ENCODE peak calls at places on chromosomes 7 and 10, in six cellular contexts. One of them, this sample, is unnamed.

GRCh38 chr10:46264737-46265368 is 21.9 kb upstream of the ANTXRL start:
- DNase-seq in hepatocyte: no peak
- DNase-seq in brain microvascular endothelial cell: no peak
- DNase-seq in fibroblast of the aortic adventitia: no peak
- DNase-seq in fibroblast of mammary gland: no peak
- DNase-seq in BE2C: no peak
- DNase-seq in this sample: no peak

GRCh38 chr10:89426230-89426868 is 12.0 kb downstream of the IFIT5 start:
- DNase-seq in brain microvascular endothelial cell: peak; percentile 51
- DNase-seq in fibroblast of the aortic adventitia: peak; percentile 84
- DNase-seq in BE2C: no peak
- DNase-seq in hepatocyte: peak; percentile 72
- DNase-seq in fibroblast of mammary gland: peak; percentile 79
- DNase-seq in this sample: peak; percentile 68

GRCh38 chr7:79430391-79430790 is 23.1 kb downstream of the MAGI2 start:
- DNase-seq in brain microvascular endothelial cell: no peak
- DNase-seq in hepatocyte: no peak
- DNase-seq in fibroblast of mammary gland: no peak
- DNase-seq in BE2C: no peak
- DNase-seq in fibroblast of the aortic adventitia: no peak
- DNase-seq in this sample: no peak

GRCh38 chr7:45417268-45417667 is 156.9 kb upstream of the ADCY1 start:
- DNase-seq in fibroblast of mammary gland: no peak
- DNase-seq in brain microvascular endothelial cell: no peak
- DNase-seq in hepatocyte: no peak
- DNase-seq in BE2C: no peak
- DNase-seq in fibroblast of the aortic adventitia: no peak
- DNase-seq in this sample: no peak

GRCh38 chr10:15745748-15746147 is 26.0 kb upstream of the ITGA8 start:
- DNase-seq in BE2C: no peak
- DNase-seq in hepatocyte: peak; percentile 19
- DNase-seq in fibroblast of mammary gland: peak; percentile 90
- DNase-seq in brain microvascular endothelial cell: peak; percentile 20
- DNase-seq in fibroblast of the aortic adventitia: peak; percentile 95
- DNase-seq in this sample: peak; percentile 94

GRCh38 chr7:98808751-98809460 is 60.9 kb downstream of the TMEM130 start:
- DNase-seq in fibroblast of mammary gland: no peak
- DNase-seq in brain microvascular endothelial cell: no peak
- DNase-seq in hepatocyte: no peak
- DNase-seq in fibroblast of the aortic adventitia: no peak
- DNase-seq in BE2C: no peak
- DNase-seq in this sample: no peak

GRCh38 chr7:113383638-113384037 is 265.3 kb upstream of the SMIM30 start:
- DNase-seq in brain microvascular endothelial cell: no peak
- DNase-seq in fibroblast of mammary gland: no peak
- DNase-seq in fibroblast of the aortic adventitia: no peak
- DNase-seq in BE2C: no peak
- DNase-seq in hepatocyte: no peak
- DNase-seq in this sample: no peak

GRCh38 chr7:178444-178843 is 13.9 kb upstream of the FAM20C start:
- DNase-seq in BE2C: no peak
- DNase-seq in hepatocyte: no peak
- DNase-seq in fibroblast of the aortic adventitia: no peak
- DNase-seq in brain microvascular endothelial cell: no peak
- DNase-seq in fibroblast of mammary gland: no peak
- DNase-seq in this sample: no peak

GRCh38 chr7:16178069-16178468 is 243.3 kb downstream of the CRPPA start:
- DNase-seq in brain microvascular endothelial cell: no peak
- DNase-seq in fibroblast of mammary gland: peak; percentile 8
- DNase-seq in fibroblast of the aortic adventitia: no peak
- DNase-seq in hepatocyte: no peak
- DNase-seq in BE2C: no peak
- DNase-seq in this sample: no peak

GRCh38 chr7:38187794-38188472 is 9.9 kb downstream of the STARD3NL start:
- DNase-seq in brain microvascular endothelial cell: no peak
- DNase-seq in fibroblast of the aortic adventitia: no peak
- DNase-seq in hepatocyte: no peak
- DNase-seq in BE2C: no peak
- DNase-seq in fibroblast of mammary gland: no peak
- DNase-seq in this sample: no peak

GRCh38 chr7:142939226-142939910 is at the start of gene LLCFC1:
- DNase-seq in brain microvascular endothelial cell: no peak
- DNase-seq in fibroblast of the aortic adventitia: no peak
- DNase-seq in BE2C: no peak
- DNase-seq in fibroblast of mammary gland: no peak
- DNase-seq in hepatocyte: peak; percentile 27
- DNase-seq in this sample: no peak

GRCh38 chr7:135492151-135492550 is 17.8 kb downstream of the CNOT4 start:
- DNase-seq in fibroblast of mammary gland: no peak
- DNase-seq in brain microvascular endothelial cell: no peak
- DNase-seq in fibroblast of the aortic adventitia: no peak
- DNase-seq in BE2C: no peak
- DNase-seq in hepatocyte: no peak
- DNase-seq in this sample: no peak

GRCh38 chr10:5094265-5095205 is at the start of gene AKR1C3:
- DNase-seq in fibroblast of mammary gland: peak; percentile 85
- DNase-seq in brain microvascular endothelial cell: peak; percentile 29
- DNase-seq in fibroblast of the aortic adventitia: peak; percentile 91
- DNase-seq in hepatocyte: peak; percentile 54
- DNase-seq in BE2C: no peak
- DNase-seq in this sample: peak; percentile 82

GRCh38 chr7:82057476-82057875 is 287.6 kb upstream of the HGF start:
- DNase-seq in BE2C: no peak
- DNase-seq in fibroblast of the aortic adventitia: peak; percentile 49
- DNase-seq in hepatocyte: no peak
- DNase-seq in brain microvascular endothelial cell: no peak
- DNase-seq in fibroblast of mammary gland: no peak
- DNase-seq in this sample: no peak

GRCh38 chr10:14953452-14954000 is 370 bp downstream of the DCLRE1C start:
- DNase-seq in brain microvascular endothelial cell: peak; percentile 56
- DNase-seq in BE2C: no peak
- DNase-seq in fibroblast of the aortic adventitia: peak; percentile 68
- DNase-seq in hepatocyte: peak; percentile 63
- DNase-seq in fibroblast of mammary gland: peak; percentile 76
- DNase-seq in this sample: peak; percentile 68

GRCh38 chr7:47181609-47182264 is 400.2 kb downstream of the TNS3 start:
- DNase-seq in hepatocyte: no peak
- DNase-seq in BE2C: no peak
- DNase-seq in brain microvascular endothelial cell: no peak
- DNase-seq in fibroblast of the aortic adventitia: peak; percentile 12
- DNase-seq in fibroblast of mammary gland: no peak
- DNase-seq in this sample: no peak

GRCh38 chr10:102043456-102043855 is 12.5 kb downstream of the ARMH3 start:
- DNase-seq in BE2C: no peak
- DNase-seq in hepatocyte: no peak
- DNase-seq in brain microvascular endothelial cell: no peak
- DNase-seq in fibroblast of mammary gland: peak; percentile 25
- DNase-seq in fibroblast of the aortic adventitia: no peak
- DNase-seq in this sample: no peak

GRCh38 chr7:140330128-140330527 is 68.2 kb downstream of the SLC37A3 start:
- DNase-seq in fibroblast of mammary gland: no peak
- DNase-seq in fibroblast of the aortic adventitia: no peak
- DNase-seq in brain microvascular endothelial cell: no peak
- DNase-seq in BE2C: no peak
- DNase-seq in hepatocyte: no peak
- DNase-seq in this sample: no peak

GRCh38 chr10:94963901-94964300 is 25.4 kb downstream of the CYP2C9 start:
- DNase-seq in fibroblast of mammary gland: peak; percentile 22
- DNase-seq in hepatocyte: peak; percentile 76
- DNase-seq in fibroblast of the aortic adventitia: peak; percentile 8
- DNase-seq in brain microvascular endothelial cell: peak; percentile 26
- DNase-seq in BE2C: no peak
- DNase-seq in this sample: peak; percentile 20

GRCh38 chr10:33290286-33291052 is 44.0 kb downstream of the NRP1 start:
- DNase-seq in BE2C: no peak
- DNase-seq in fibroblast of the aortic adventitia: no peak
- DNase-seq in hepatocyte: no peak
- DNase-seq in fibroblast of mammary gland: no peak
- DNase-seq in brain microvascular endothelial cell: no peak
- DNase-seq in this sample: no peak

GRCh38 chr10:129483427-129484010 is 16.5 kb downstream of the MGMT start:
- DNase-seq in brain microvascular endothelial cell: no peak
- DNase-seq in hepatocyte: no peak
- DNase-seq in fibroblast of mammary gland: peak; percentile 13
- DNase-seq in BE2C: no peak
- DNase-seq in fibroblast of the aortic adventitia: peak; percentile 3
- DNase-seq in this sample: no peak

DNA sequence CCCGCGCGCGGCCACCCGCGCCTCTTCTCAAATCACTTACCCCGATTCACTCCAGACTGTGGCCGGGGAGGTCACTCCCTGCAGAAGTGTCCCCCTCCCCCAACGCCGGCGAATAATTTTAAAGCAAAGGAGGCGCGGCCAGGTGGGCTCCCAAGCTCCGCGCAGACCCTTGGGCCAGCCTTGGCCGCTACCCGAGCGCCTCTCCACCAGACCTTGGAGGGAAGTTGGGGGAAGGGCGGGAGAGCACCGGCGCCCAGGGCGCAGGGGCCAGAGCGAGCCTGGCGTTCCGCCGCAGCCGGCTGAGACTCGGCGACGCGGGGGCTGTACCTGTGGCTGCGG is 270 bp downstream of the MKX start:
- DNase-seq in BE2C: no peak
- DNase-seq in hepatocyte: no peak
- DNase-seq in fibroblast of mammary gland: no peak
- DNase-seq in fibroblast of the aortic adventitia: no peak
- DNase-seq in brain microvascular endothelial cell: no peak
- DNase-seq in this sample: no peak
- H3K4me3 ChIP-seq in BE2C: no peak overlapping the region
- H3K4me3 ChIP-seq in hepatocyte: peak overlapping the region; percentile 21
- H3K4me3 ChIP-seq in fibroblast of mammary gland: peak overlapping the region; percentile 24
- H3K4me3 ChIP-seq in fibroblast of the aortic adventitia: no peak overlapping the region
- H3K4me3 ChIP-seq in brain microvascular endothelial cell: peak overlapping the region; percentile 27
- H3K4me3 ChIP-seq in this sample: peak overlapping the region; percentile 80

GRCh38 chr10:91410638-91411367 is 659 bp downstream of the HECTD2 start:
- DNase-seq in fibroblast of the aortic adventitia: peak; percentile 37
- DNase-seq in brain microvascular endothelial cell: peak; percentile 52
- DNase-seq in hepatocyte: peak; percentile 38
- DNase-seq in fibroblast of mammary gland: peak; percentile 64
- DNase-seq in BE2C: no peak
- DNase-seq in this sample: peak; percentile 18

GRCh38 chr10:91409869-91410637 is at the start of gene HECTD2:
- DNase-seq in brain microvascular endothelial cell: peak; percentile 43
- DNase-seq in BE2C: peak; percentile 84
- DNase-seq in fibroblast of the aortic adventitia: peak; percentile 62
- DNase-seq in hepatocyte: peak; percentile 94
- DNase-seq in fibroblast of mammary gland: peak; percentile 58
- DNase-seq in this sample: peak; percentile 80

GRCh38 chr10:91406322-91406721 is 3.8 kb upstream of the HECTD2 start:
- DNase-seq in fibroblast of the aortic adventitia: no peak
- DNase-seq in fibroblast of mammary gland: no peak
- DNase-seq in hepatocyte: no peak
- DNase-seq in BE2C: no peak
- DNase-seq in brain microvascular endothelial cell: no peak
- DNase-seq in this sample: no peak

GRCh38 chr10:91412688-91413087 is 2.5 kb downstream of the HECTD2 start:
- DNase-seq in hepatocyte: no peak
- DNase-seq in BE2C: no peak
- DNase-seq in fibroblast of mammary gland: no peak
- DNase-seq in fibroblast of the aortic adventitia: no peak
- DNase-seq in brain microvascular endothelial cell: no peak
- DNase-seq in this sample: no peak

GRCh38 chr10:91409069-91409868 is 875 bp upstream of the HECTD2 start:
- DNase-seq in BE2C: peak; percentile 78
- DNase-seq in brain microvascular endothelial cell: peak; percentile 73
- DNase-seq in fibroblast of the aortic adventitia: peak; percentile 88
- DNase-seq in hepatocyte: peak; percentile 83
- DNase-seq in fibroblast of mammary gland: peak; percentile 86
- DNase-seq in this sample: peak; percentile 91
- TF ChIP-seq CTCF in BE2C: peak; percentile 17
- TF ChIP-seq CTCF in brain microvascular endothelial cell: peak; percentile 14
- TF ChIP-seq CTCF in fibroblast of the aortic adventitia: no peak
- TF ChIP-seq CTCF in hepatocyte: peak; percentile 19
- TF ChIP-seq CTCF in fibroblast of mammary gland: no peak
- TF ChIP-seq CTCF in this sample: no peak

DNA sequence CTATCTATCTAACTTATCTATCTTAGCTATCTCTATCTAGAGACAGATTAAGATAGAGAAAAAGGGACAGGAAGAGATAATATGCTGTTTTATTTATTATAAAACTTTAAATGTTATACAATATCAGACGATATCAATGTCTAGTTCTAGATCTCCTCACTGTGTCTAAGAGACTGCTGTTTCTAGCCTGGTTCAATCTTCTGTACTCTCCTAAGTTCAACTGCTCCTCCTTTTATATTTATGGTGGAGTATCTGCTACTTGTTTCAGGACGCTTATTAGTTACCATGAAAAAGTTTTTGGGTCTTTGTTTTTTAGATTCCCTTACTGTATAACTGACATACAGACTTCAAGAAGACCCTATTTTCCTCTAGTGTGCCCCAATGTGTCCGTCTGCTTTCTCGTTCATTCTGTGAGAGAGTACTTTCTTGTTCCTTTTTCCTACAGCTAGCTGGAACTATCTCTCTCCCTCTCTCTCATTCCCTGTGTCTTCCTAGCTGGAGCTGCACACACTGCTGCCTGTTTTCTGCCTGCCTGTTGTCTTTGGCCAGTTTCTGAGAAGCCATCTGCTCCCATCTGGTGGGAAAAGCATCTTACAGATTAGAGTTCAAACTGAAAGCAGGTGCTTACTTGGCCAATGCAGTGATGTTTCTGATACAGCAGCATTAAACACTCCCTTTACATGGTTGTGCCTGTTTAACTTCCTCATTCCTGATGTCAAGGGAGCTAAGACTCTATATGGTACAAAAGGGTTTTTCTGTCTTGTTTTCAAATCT is 49.4 kb upstream of the ARL4A start:
- DNase-seq in fibroblast of the aortic adventitia: peak; percentile 47
- DNase-seq in fibroblast of mammary gland: peak; percentile 11
- DNase-seq in hepatocyte: no peak
- DNase-seq in BE2C: peak; percentile 15
- DNase-seq in brain microvascular endothelial cell: no peak
- DNase-seq in this sample: no peak
- H3K4me3 ChIP-seq in fibroblast of the aortic adventitia: peak overlapping the region; percentile 39
- H3K4me3 ChIP-seq in fibroblast of mammary gland: no peak overlapping the region
- H3K4me3 ChIP-seq in hepatocyte: no peak overlapping the region
- H3K4me3 ChIP-seq in BE2C: no peak overlapping the region
- H3K4me3 ChIP-seq in brain microvascular endothelial cell: no peak overlapping the region
- H3K4me3 ChIP-seq in this sample: peak overlapping the region; percentile 6

DNA sequence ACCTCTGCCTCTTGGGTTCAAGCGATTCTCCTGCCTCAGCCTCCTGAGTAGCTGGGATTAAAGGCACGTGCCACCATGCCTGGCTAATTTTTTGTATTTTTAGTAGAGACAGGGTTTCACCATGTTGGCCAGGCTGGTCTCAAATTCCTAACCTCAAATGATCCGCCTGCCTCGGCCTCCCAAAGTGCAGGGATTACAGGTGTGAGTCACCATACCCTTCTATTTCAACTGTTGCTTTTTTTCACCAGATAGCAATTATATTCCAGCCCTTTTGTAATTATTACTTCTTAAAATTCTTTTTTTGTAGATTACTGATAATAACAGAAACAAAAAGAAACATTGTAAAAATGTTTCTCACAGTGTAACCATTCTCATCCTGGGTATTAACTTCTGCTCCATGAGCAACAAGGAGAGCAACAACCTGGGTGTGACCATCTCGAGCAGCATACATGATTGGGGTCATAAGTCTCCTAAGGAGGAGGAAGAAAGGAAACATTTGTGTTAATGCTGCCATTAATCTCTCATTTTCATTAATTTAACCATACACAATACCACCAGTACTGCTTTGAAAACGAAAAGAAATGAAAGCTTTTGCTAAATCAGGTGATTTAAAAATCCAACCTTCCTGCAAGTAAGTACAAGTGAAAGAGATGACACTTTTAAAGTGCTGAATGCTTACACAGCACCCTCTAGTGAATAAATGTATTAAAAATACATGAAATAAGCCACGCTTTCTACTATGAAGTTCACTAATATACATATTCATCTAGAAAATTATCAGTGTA is 41.8 kb downstream of the ASZ1 start:
- DNase-seq in hepatocyte: peak; percentile 25
- DNase-seq in fibroblast of mammary gland: peak; percentile 54
- DNase-seq in fibroblast of the aortic adventitia: peak; percentile 69
- DNase-seq in BE2C: no peak
- DNase-seq in brain microvascular endothelial cell: no peak
- DNase-seq in this sample: peak; percentile 51
- TF ChIP-seq CTCF in hepatocyte: peak; percentile 58
- TF ChIP-seq CTCF in fibroblast of mammary gland: peak; percentile 52
- TF ChIP-seq CTCF in fibroblast of the aortic adventitia: peak; percentile 50
- TF ChIP-seq CTCF in BE2C: peak; percentile 44
- TF ChIP-seq CTCF in brain microvascular endothelial cell: peak; percentile 4
- TF ChIP-seq CTCF in this sample: peak; percentile 61

This sample was measured in AG10803.